ENCODE peak calls at places on chromosome 9, in five cellular contexts. J is nephron progenitor cell, N is AG09319, B is HFFc6, S is cardiac fibroblast. T is an unnamed sample.

GRCh38 chr9:91174772-91175171 is 186.9 kb downstream of the AUH start:
- DNase-seq in J (no peak), N (no peak), B (no peak), S (no peak), T (no peak)

GRCh38 chr9:113471566-113471965 is 8.0 kb downstream of the RGS3 start:
- DNase-seq in J (no peak), N (no peak), B (no peak), S (no peak), T (no peak)

GRCh38 chr9:114836769-114837168 is 30.9 kb upstream of the TNFSF15 start:
- DNase-seq in J (no peak), N (no peak), B (no peak), S (peak; percentile 34), T (no peak)

GRCh38 chr9:73023025-73023541 is 70.2 kb upstream of the ALDH1A1 start:
- DNase-seq in J (peak; percentile 67), N (peak; percentile 38), B (peak; percentile 32), S (peak; percentile 82), T (peak; percentile 50)

GRCh38 chr9:31604516-31604915 is 779.9 kb upstream of the ACO1 start:
- DNase-seq in J (no peak), N (no peak), B (no peak), S (no peak), T (no peak)

GRCh38 chr9:120408680-120409258 is 171.2 kb downstream of the CDK5RAP2 start:
- DNase-seq in J (no peak), N (no peak), B (no peak), S (no peak), T (no peak)

GRCh38 chr9:22244141-22245011 is 202.2 kb upstream of the DMRTA1 start:
- DNase-seq in J (peak; percentile 45), N (peak; percentile 12), B (peak; percentile 39), S (peak; percentile 81), T (no peak)

GRCh38 chr9:123309611-123310010 is 41.2 kb upstream of the STRBP start:
- DNase-seq in J (no peak), N (no peak), B (no peak), S (peak; percentile 11), T (no peak)

GRCh38 chr9:134049236-134049635 is 18.6 kb downstream of the BRD3 start:
- DNase-seq in J (no peak), N (no peak), B (no peak), S (no peak), T (peak; percentile 80)

GRCh38 chr9:107750741-107751521 is 261.4 kb upstream of the KLF4 start:
- DNase-seq in J (no peak), N (peak; percentile 97), B (peak; percentile 98), S (peak; percentile 99), T (peak; percentile 97)

GRCh38 chr9:18881740-18882139 is 151.3 kb downstream of the SAXO1 start:
- DNase-seq in J (no peak), N (no peak), B (no peak), S (no peak), T (no peak)

GRCh38 chr9:13928988-13929387 is 385.0 kb downstream of the NFIB start:
- DNase-seq in J (no peak), N (no peak), B (no peak), S (no peak), T (no peak)

GRCh38 chr9:74942801-74943200 is 9.9 kb downstream of the C9orf40 start:
- DNase-seq in J (no peak), N (no peak), B (no peak), S (peak; percentile 59), T (no peak)

GRCh38 chr9:98326402-98327248 is 71.2 kb upstream of the TBC1D2 start:
- DNase-seq in J (no peak), N (no peak), B (no peak), S (peak; percentile 77), T (no peak)

GRCh38 chr9:117188394-117188793 is 226.5 kb downstream of the ASTN2 start:
- DNase-seq in J (no peak), N (no peak), B (no peak), S (no peak), T (no peak)

GRCh38 chr9:134980516-134980915 is 62.8 kb upstream of the FCN1 start:
- DNase-seq in J (no peak), N (no peak), B (no peak), S (no peak), T (no peak)

GRCh38 chr9:80485420-80485819 is 913.7 kb downstream of the TLE4 start:
- DNase-seq in J (no peak), N (no peak), B (no peak), S (peak; percentile 10), T (no peak)

GRCh38 chr9:76586555-76587314 is 127.8 kb downstream of the GCNT1 start:
- DNase-seq in J (no peak), N (no peak), B (no peak), S (no peak), T (no peak)

GRCh38 chr9:134815435-134816214 is 65.0 kb upstream of the FCN2 start:
- DNase-seq in J (no peak), N (no peak), B (no peak), S (no peak), T (no peak)

GRCh38 chr9:126450537-126451205 is 124.0 kb downstream of the MVB12B start:
- DNase-seq in J (no peak), N (no peak), B (no peak), S (no peak), T (no peak)

GRCh38 chr9:18688581-18688980 is 214.6 kb downstream of the ADAMTSL1 start:
- DNase-seq in J (no peak), N (no peak), B (no peak), S (peak; percentile 18), T (no peak)

GRCh38 chr9:14314424-14314928 is 535 bp upstream of the NFIB start:
- DNase-seq in J (peak; percentile 50), N (no peak), B (peak; percentile 3), S (peak; percentile 96), T (peak; percentile 92)

GRCh38 chr9:87725356-87725899 is 491 bp upstream of the CTSL start:
- DNase-seq in J (no peak), N (no peak), B (peak; percentile 5), S (peak; percentile 44), T (peak; percentile 31)

GRCh38 chr9:133443982-133444381 is 15.8 kb upstream of the CACFD1 start:
- DNase-seq in J (no peak), N (no peak), B (peak; percentile 11), S (peak; percentile 28), T (no peak)

GRCh38 chr9:2631263-2631662 is 9.7 kb downstream of the VLDLR start:
- DNase-seq in J (no peak), N (no peak), B (no peak), S (no peak), T (no peak)

GRCh38 chr9:132505961-132506691 is 76.3 kb upstream of the BARHL1 start:
- DNase-seq in J (no peak), N (no peak), B (no peak), S (no peak), T (no peak)

GRCh38 chr9:16090907-16091629 is 538.2 kb downstream of the CCDC171 start:
- DNase-seq in J (no peak), N (no peak), B (no peak), S (peak; percentile 40), T (no peak)

GRCh38 chr9:12253941-12254340 is 439.2 kb upstream of the TYRP1 start:
- DNase-seq in J (no peak), N (no peak), B (no peak), S (no peak), T (no peak)

GRCh38 chr9:128819716-128820664 is 1.7 kb downstream of the ENDOG start:
- DNase-seq in J (peak; percentile 17), N (no peak), B (no peak), S (peak; percentile 57), T (no peak)

GRCh38 chr9:128818839-128819715 is 777 bp downstream of the ENDOG start:
- DNase-seq in J (peak; percentile 60), N (no peak), B (no peak), S (no peak), T (no peak)

GRCh38 chr9:128820665-128821583 is 2.6 kb downstream of the ENDOG start:
- DNase-seq in J (no peak), N (no peak), B (no peak), S (no peak), T (no peak)

GRCh38 chr9:128821584-128822406 is 3.5 kb downstream of the ENDOG start:
- DNase-seq in J (no peak), N (no peak), B (no peak), S (no peak), T (no peak)

GRCh38 chr9:128818099-128818838 is at the start of gene ENDOG:
- DNase-seq in J (peak; percentile 99), N (peak; percentile 92), B (peak; percentile 93), S (peak; percentile 97), T (peak; percentile 97)
- TF ChIP-seq CTCF in J (peak; percentile 95), N (peak; percentile 96), B (peak; percentile 95), S (peak; percentile 99), T (peak; percentile 98)

DNA sequence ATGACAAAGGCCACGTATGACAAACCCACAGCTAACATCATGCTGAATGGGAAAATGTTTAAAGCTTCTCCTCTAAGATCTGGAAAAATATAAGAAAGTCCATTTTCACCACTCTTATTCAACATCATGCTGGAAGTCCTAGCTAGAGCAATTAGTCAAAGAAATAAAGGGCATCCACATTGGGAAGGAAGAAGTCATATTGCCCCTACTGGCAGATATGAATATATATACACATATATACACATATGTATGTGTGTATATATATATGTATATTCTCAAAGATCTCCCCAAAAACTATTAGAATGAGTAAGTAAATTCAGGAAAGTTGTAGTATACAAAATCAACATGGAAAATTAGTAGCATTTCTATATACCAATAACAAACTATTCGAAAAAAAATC is 17.1 kb downstream of the APBA1 start:
- DNase-seq in J (no peak), N (no peak), B (no peak), S (no peak), T (no peak)
- TF ChIP-seq CTCF in J (no peak), N (no peak), B (peak; percentile 56), S (no peak), T (no peak)

GRCh38 chr9:95085861-95086563 is 231.5 kb downstream of the FANCC start:
- DNase-seq in J (no peak), N (no peak), B (no peak), S (no peak), T (no peak)

GRCh38 chr9:95089257-95089873 is 228.1 kb downstream of the FANCC start:
- DNase-seq in J (no peak), N (no peak), B (no peak), S (no peak), T (no peak)

GRCh38 chr9:95086564-95086955 is 230.9 kb downstream of the FANCC start:
- DNase-seq in J (no peak), N (no peak), B (no peak), S (no peak), T (no peak)

GRCh38 chr9:95088421-95089161 is 228.9 kb downstream of the FANCC start:
- DNase-seq in J (no peak), N (no peak), B (no peak), S (no peak), T (no peak)

DNA sequence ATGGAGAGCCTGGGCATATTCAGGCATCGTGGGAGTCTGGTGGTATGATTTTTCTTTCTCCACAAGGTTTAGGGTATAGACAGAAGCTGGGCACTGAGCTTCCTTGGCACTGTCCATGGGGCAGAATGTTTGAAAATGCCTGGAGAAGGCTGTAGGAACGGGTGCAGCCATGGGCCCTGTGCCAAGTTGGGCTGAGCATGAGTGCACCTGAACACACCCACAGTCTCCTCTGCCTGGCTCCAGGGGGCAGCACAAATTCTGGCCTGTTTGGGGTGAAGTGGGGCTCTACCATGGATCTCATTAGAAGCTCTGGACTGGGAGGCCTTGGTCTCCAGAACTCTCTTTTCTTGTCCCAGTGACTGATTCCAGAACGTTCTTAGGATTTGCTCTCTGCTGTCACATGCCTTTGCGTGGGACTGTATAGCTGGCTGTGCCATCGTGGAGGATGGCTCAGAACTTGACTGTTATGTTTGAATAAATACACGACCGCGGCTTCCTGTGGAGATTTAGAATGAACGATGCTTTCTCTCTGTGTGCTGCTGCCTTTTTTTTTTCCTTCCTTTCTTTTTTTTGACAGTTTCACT is 229.8 kb downstream of the FANCC start:
- DNase-seq in J (no peak), N (no peak), B (peak; percentile 7), S (no peak), T (no peak)
- TF ChIP-seq CTCF in J (no peak), N (peak; percentile 33), B (peak; percentile 45), S (no peak), T (no peak)

GRCh38 chr9:136255896-136256890 is 10.6 kb upstream of the QSOX2 start:
- DNase-seq in J (no peak), N (no peak), B (no peak), S (no peak), T (peak; percentile 51)
- TF ChIP-seq CTCF in J (peak; percentile 12), N (no peak), B (peak; percentile 41), S (no peak), T (no peak)